ENCODE peak calls at places on chromosomes 16 and 17, in five cellular contexts. Y is K562, V is HepG2, F is GM12878, X is upper lobe of left lung. L is an unnamed sample.

GRCh38 chr17:43710101-43710500 is 48.4 kb upstream of the MEOX1 start:
- ATAC-seq in V (no peak), X (no peak), Y (no peak), F (no peak), L (no peak)

GRCh38 chr17:16465861-16466338 is 26.1 kb downstream of the LRRC75A start:
- ATAC-seq in F (no peak), V (peak; percentile 7), Y (no peak), X (peak; percentile 71), L (peak; percentile 62)

GRCh38 chr17:55734128-55734781 is 11.6 kb upstream of the TMEM100 start:
- ATAC-seq in Y (no peak), F (peak; percentile 46), V (no peak), X (no peak), L (no peak)

GRCh38 chr17:17354560-17355357 is 51.6 kb downstream of the NT5M start:
- ATAC-seq in Y (peak; percentile 74), V (peak; percentile 27), F (peak; percentile 88), X (peak; percentile 90), L (peak; percentile 58)

GRCh38 chr16:88927010-88927409 is 50.0 kb downstream of the CBFA2T3 start:
- ATAC-seq in X (no peak), Y (no peak), V (peak; percentile 4), F (no peak), L (no peak)

GRCh38 chr16:83925957-83926725 is 26.9 kb upstream of the OSGIN1 start:
- ATAC-seq in V (peak; percentile 15), Y (peak; percentile 8), F (no peak), X (no peak), L (peak; percentile 6)

GRCh38 chr17:16986391-16986790 is 14.5 kb upstream of the TNFRSF13B start:
- ATAC-seq in V (no peak), F (no peak), Y (no peak), X (no peak), L (no peak)

GRCh38 chr17:43662432-43663141 is 865 bp upstream of the MEOX1 start:
- ATAC-seq in F (peak; percentile 69), Y (no peak), V (no peak), X (no peak), L (no peak)

GRCh38 chr17:63571632-63572310 is 21.5 kb downstream of the DCAF7 start:
- ATAC-seq in V (no peak), X (peak; percentile 26), Y (peak; percentile 89), F (no peak), L (no peak)

GRCh38 chr16:53911506-53911905 is 207.6 kb downstream of the FTO start:
- ATAC-seq in Y (no peak), V (peak; percentile 69), X (no peak), F (peak; percentile 23), L (no peak)

GRCh38 chr16:10682604-10683003 is 12.1 kb downstream of the TEKT5 start:
- ATAC-seq in X (no peak), V (no peak), Y (no peak), F (no peak), L (no peak)

GRCh38 chr17:47254403-47254943 is 846 bp downstream of the ITGB3 start:
- ATAC-seq in Y (no peak), F (peak; percentile 32), V (no peak), X (no peak), L (no peak)

GRCh38 chr16:31112711-31113419 is 4.6 kb upstream of the KAT8 start:
- ATAC-seq in F (no peak), X (no peak), Y (no peak), V (no peak), L (no peak)

GRCh38 chr17:56532926-56533325 is 60.6 kb upstream of the NOG start:
- ATAC-seq in V (no peak), X (no peak), Y (no peak), F (no peak), L (no peak)

GRCh38 chr16:768428-768827 is 7.9 kb downstream of the MSLN start:
- ATAC-seq in V (peak; percentile 26), X (no peak), F (peak; percentile 47), Y (peak; percentile 19), L (no peak)

GRCh38 chr16:71954699-71955195 is 45.5 kb downstream of the PKD1L3 start:
- ATAC-seq in F (no peak), Y (no peak), X (no peak), V (no peak), L (no peak)

GRCh38 chr17:83080641-83081560 is 1.5 kb downstream of the METRNL start:
- ATAC-seq in F (peak; percentile 72), X (peak; percentile 20), Y (peak; percentile 32), V (no peak), L (peak; percentile 17)

GRCh38 chr17:17641621-17642409 is 39.4 kb upstream of the RAI1 start:
- ATAC-seq in X (peak; percentile 91), Y (peak; percentile 95), V (peak; percentile 88), F (peak; percentile 98), L (peak; percentile 81)

GRCh38 chr17:35788504-35788998 is 6.9 kb downstream of the MMP28 start:
- ATAC-seq in X (peak; percentile 84), Y (no peak), F (no peak), V (no peak), L (peak; percentile 72)

GRCh38 chr16:50273888-50274770 is 7.8 kb downstream of the ADCY7 start:
- ATAC-seq in V (no peak), F (peak; percentile 80), Y (peak; percentile 59), X (peak; percentile 62), L (no peak)

GRCh38 chr17:78605429-78605828 is 28.2 kb upstream of the DNAH17 start:
- ATAC-seq in Y (no peak), F (no peak), V (no peak), X (no peak), L (no peak)

GRCh38 chr17:19713462-19713861 is 2.9 kb downstream of the SLC47A2 start:
- ATAC-seq in V (peak; percentile 17), X (no peak), F (no peak), Y (peak; percentile 60), L (no peak)

GRCh38 chr17:57487552-57487951 is 231.2 kb downstream of the MSI2 start:
- ATAC-seq in Y (no peak), V (no peak), F (no peak), X (no peak), L (no peak)

GRCh38 chr17:28247671-28248556 is 71.1 kb upstream of the TMEM97 start:
- ATAC-seq in V (peak; percentile 35), Y (peak; percentile 13), X (no peak), F (no peak), L (no peak)

GRCh38 chr17:72121164-72122001 is 563 bp downstream of the SOX9 start:
- ATAC-seq in X (peak; percentile 42), F (peak; percentile 62), V (peak; percentile 9), Y (no peak), L (peak; percentile 19)

GRCh38 chr16:8572919-8573724 is 17.2 kb downstream of the TMEM114 start:
- ATAC-seq in V (peak; percentile 25), F (peak; percentile 56), X (no peak), Y (peak; percentile 82), L (no peak)

GRCh38 chr17:21167303-21167702 is 40.5 kb downstream of the DHRS7B start:
- ATAC-seq in X (peak; percentile 14), V (no peak), F (no peak), Y (peak; percentile 33), L (peak; percentile 32)

GRCh38 chr16:17938546-17938945 is 398.0 kb downstream of the NPIPA8 start:
- ATAC-seq in Y (no peak), V (no peak), F (no peak), X (peak; percentile 49), L (no peak)

GRCh38 chr17:19292377-19292711 is 55.2 kb downstream of the EPN2 start:
- ATAC-seq in F (no peak), X (no peak), V (no peak), Y (no peak), L (no peak)

GRCh38 chr17:40311575-40311974 is 2.6 kb downstream of the RARA start:
- ATAC-seq in Y (no peak), V (no peak), F (peak; percentile 11), X (no peak), L (no peak)
- TF ChIP-seq EP300 in Y (no peak), V (no peak), F (no peak), X (no peak), L (no peak)

GRCh38 chr17:48537316-48537715 is 6.5 kb upstream of the HOXB1 start:
- ATAC-seq in V (no peak), F (no peak), Y (no peak), X (no peak), L (no peak)
- TF ChIP-seq POLR2AphosphoS5 in V (no peak), F (no peak), Y (no peak), X (no peak), L (no peak)

GRCh38 chr16:77404823-77405222 is 30.0 kb downstream of the ADAMTS18 start:
- ATAC-seq in Y (no peak), V (no peak), X (no peak), F (no peak), L (no peak)

GRCh38 chr16:77408607-77409006 is 26.2 kb downstream of the ADAMTS18 start:
- ATAC-seq in X (no peak), F (peak; percentile 77), Y (no peak), V (no peak), L (no peak)

GRCh38 chr16:77406680-77407079 is 28.2 kb downstream of the ADAMTS18 start:
- ATAC-seq in X (no peak), F (no peak), Y (no peak), V (peak; percentile 40), L (no peak)

GRCh38 chr16:77410449-77410848 is 24.4 kb downstream of the ADAMTS18 start:
- ATAC-seq in Y (no peak), F (no peak), X (no peak), V (no peak), L (no peak)

DNA sequence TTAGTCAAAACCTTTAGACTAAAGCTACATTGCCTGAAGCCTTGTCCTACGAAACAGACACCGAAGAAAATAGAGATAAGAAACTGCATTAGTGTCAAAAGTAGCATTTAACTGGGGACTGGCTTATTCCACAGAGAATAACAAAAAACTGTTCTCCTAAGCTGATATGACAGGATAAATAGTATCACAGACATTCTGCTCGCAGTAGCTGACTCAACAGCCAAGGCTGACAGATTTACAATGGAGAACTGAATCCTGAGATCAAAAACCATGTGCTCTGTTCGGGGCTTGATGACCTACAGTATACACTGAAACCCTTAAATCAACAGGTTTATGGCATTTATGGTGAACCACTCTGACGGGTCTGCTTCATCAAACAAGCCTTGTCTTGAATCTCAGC is 25.5 kb downstream of the ADAMTS18 start:
- ATAC-seq in Y (no peak), V (no peak), F (no peak), X (no peak), L (no peak)
- TF ChIP-seq EP300 in Y (no peak), V (no peak), F (no peak), X (no peak), L (no peak)

DNA sequence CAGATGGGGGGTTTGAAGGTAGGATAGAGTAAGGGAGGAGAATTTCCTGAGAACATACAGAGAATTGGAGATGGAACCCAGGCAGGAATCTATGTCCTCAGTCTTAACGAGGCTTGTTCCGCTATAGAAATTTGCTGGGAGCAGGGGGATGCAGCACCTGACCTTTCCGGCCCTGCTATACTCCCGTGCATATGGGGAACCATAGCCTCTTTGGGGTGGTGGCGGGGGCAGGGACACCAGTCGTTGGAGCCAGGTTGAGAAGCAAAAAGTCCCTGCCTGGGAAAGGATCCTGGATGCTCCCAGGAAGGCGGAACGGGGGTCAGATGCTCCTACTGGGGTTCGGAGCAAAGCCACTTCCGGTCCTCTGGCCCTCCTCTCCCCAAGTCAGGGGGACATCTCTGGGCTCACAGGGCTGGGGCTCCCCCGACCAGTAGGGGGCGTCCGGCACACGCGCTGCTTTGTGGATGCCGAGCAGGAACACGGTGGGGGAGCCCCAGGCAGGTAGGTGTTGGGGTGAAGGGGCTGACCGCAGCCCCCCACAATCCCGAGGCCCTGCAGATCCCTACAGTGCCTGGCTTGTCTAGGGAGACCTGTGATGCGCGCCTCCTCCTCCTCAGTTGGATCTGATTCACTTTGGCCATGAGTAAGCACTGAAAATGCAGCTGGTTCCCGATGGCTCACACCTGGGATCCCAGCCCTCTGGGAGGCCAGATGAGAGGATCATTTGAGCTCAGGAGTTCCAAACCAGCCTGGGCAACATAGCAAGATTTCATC is 15.5 kb upstream of the TFAP4 start:
- ATAC-seq in Y (peak; percentile 98), F (peak; percentile 100), V (peak; percentile 77), X (peak; percentile 84), L (peak; percentile 81)
- TF ChIP-seq POLR2AphosphoS5 in Y (no peak), F (no peak), V (no peak), X (peak; percentile 5), L (no peak)

GRCh38 chr16:57531635-57532220 is 4.6 kb downstream of the CCDC102A start:
- ATAC-seq in Y (no peak), X (no peak), F (no peak), V (no peak), L (no peak)
- TF ChIP-seq EP300 in Y (no peak), X (no peak), F (no peak), V (no peak), L (no peak)